ENCODE peak calls at places on chromosomes 11 and 22, in eight cellular contexts. T is tibial artery, A is fibroblast of pulmonary artery, F is coronary artery, O is WTC11, Q is suprapubic skin, C is upper lobe of right lung, D is right atrium auricular region. S is an unnamed sample.
A peak's percentile ranks its signal among the peaks of the same experiment; 100 is the strongest.

GRCh38 chr11:77035580-77035979 is 1.4 kb downstream of the B3GNT6 start:
- DNase-seq in T (no peak), A (no peak), F (no peak), O (no peak), Q (peak; percentile 48), C (no peak), D (no peak), S (no peak)

GRCh38 chr11:93491941-93492340 is 51.2 kb downstream of the SMCO4 start:
- DNase-seq in T (no peak), A (no peak), F (no peak), O (no peak), Q (no peak), C (no peak), D (no peak), S (no peak)

GRCh38 chr22:36253523-36254490 is 874 bp downstream of the APOL1 start:
- DNase-seq in T (peak; percentile 61), A (peak; percentile 41), F (no peak), O (no peak), Q (no peak), C (no peak), D (no peak), S (no peak)

GRCh38 chr11:1915795-1916131 is 3.7 kb upstream of the TNNT3 start:
- DNase-seq in T (no peak), A (no peak), F (no peak), O (no peak), Q (no peak), C (no peak), D (no peak), S (no peak)

GRCh38 chr11:132245558-132246385 is 875.4 kb downstream of the NTM start:
- DNase-seq in T (no peak), A (no peak), F (no peak), O (no peak), Q (no peak), C (no peak), D (no peak), S (no peak)

GRCh38 chr22:23520875-23521441 is 59.1 kb downstream of the IGLL1 start:
- DNase-seq in T (peak; percentile 54), A (peak; percentile 64), F (no peak), O (no peak), Q (no peak), C (no peak), D (no peak), S (no peak)

GRCh38 chr11:68264244-68264643 is 7.5 kb downstream of the C11orf24 start:
- DNase-seq in T (no peak), A (no peak), F (no peak), O (no peak), Q (peak; percentile 15), C (no peak), D (no peak), S (no peak)

GRCh38 chr11:70680781-70681281 is 282.5 kb downstream of the CTTN start:
- DNase-seq in T (no peak), A (no peak), F (no peak), O (no peak), Q (no peak), C (no peak), D (no peak), S (no peak)

GRCh38 chr22:22125028-22125578 is 119.5 kb upstream of the VPREB1 start:
- DNase-seq in T (no peak), A (no peak), F (no peak), O (no peak), Q (no peak), C (no peak), D (no peak), S (no peak)

GRCh38 chr11:64772318-64773018 is 5.9 kb downstream of the SF1 start:
- DNase-seq in T (no peak), A (no peak), F (no peak), O (no peak), Q (no peak), C (no peak), D (no peak), S (no peak)

GRCh38 chr11:59106363-59107336 is at the start of gene FAM111B:
- DNase-seq in T (peak; percentile 77), A (peak; percentile 92), F (peak; percentile 82), O (peak; percentile 82), Q (peak; percentile 84), C (peak; percentile 88), D (peak; percentile 88), S (peak; percentile 44)

GRCh38 chr11:67266424-67267187 is at the start of gene GRK2:
- DNase-seq in T (no peak), A (peak; percentile 41), F (peak; percentile 75), O (no peak), Q (no peak), C (peak; percentile 82), D (no peak), S (no peak)

GRCh38 chr11:20364412-20364792 is 888 bp downstream of the HTATIP2 start:
- DNase-seq in T (no peak), A (no peak), F (no peak), O (no peak), Q (no peak), C (no peak), D (no peak), S (no peak)

DNA sequence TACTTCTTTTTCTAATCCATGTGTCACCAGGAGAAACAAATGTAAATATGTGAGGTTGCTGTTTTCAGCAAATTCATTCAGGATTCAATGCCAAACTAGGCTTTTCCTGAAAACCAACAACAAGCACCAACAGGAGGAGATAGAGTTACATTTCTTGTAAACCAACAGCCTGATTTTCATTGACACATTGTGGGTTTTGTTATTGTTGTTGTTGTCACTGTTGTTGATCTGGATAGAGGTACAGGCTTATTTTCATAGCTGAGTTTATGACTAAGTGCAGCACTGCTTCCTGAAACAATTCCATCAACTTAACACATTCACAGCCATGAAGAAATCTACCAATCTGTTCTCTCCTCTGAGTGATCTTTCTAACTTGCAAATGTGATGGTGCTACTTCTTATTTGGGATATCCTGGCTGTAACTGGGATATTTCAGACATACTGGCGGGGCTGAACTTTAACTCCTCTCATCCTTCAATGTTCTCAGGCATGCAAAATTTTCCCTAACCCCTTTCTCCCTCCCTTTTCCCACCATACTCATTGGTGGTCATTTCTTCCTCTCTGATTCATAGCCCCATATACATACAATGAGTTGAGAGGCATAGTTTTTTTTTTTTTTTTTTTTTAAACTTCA is 65.5 kb downstream of the ME3 start:
- DNase-seq in T (no peak), A (peak; percentile 49), F (no peak), O (no peak), Q (no peak), C (no peak), D (no peak), S (no peak)
- TF ChIP-seq CTCF in T (no peak), A (peak; percentile 24), F (no peak), O (no peak), Q (no peak), C (no peak), D (no peak), S (no peak)

GRCh38 chr11:110446594-110446993 is 16.8 kb downstream of the FDX1 start:
- DNase-seq in T (no peak), A (no peak), F (no peak), O (no peak), Q (no peak), C (no peak), D (no peak), S (no peak)
- TF ChIP-seq CTCF in T (no peak), A (no peak), F (no peak), O (no peak), Q (no peak), C (no peak), D (no peak), S (no peak)

GRCh38 chr22:17366830-17367229 is 2.4 kb upstream of the CECR2 start:
- DNase-seq in T (no peak), A (no peak), F (no peak), O (peak; percentile 78), Q (no peak), C (no peak), D (no peak), S (peak; percentile 29)
- TF ChIP-seq CTCF in T (no peak), A (peak; percentile 45), F (no peak), O (no peak), Q (no peak), C (peak; percentile 24), D (peak; percentile 69), S (peak; percentile 53)

GRCh38 chr22:29971607-29972006 is 88.6 kb downstream of the MTMR3 start:
- DNase-seq in T (no peak), A (no peak), F (no peak), O (no peak), Q (no peak), C (no peak), D (no peak), S (no peak)
- TF ChIP-seq CTCF in T (no peak), A (no peak), F (no peak), O (no peak), Q (no peak), C (no peak), D (no peak), S (no peak)